ENCODE peak calls at places on chromosome 4, in nine cellular contexts. One of them, this sample, is unnamed.
A peak's percentile ranks its signal among the peaks of the same experiment; 100 is the strongest.

GRCh38 chr4:79528241-79528706 is 120.2 kb upstream of the GK2 start:
- DNase-seq in Calu3: peak; percentile 6
- DNase-seq in suprapubic skin: no peak
- DNase-seq in T47D: no peak
- DNase-seq in cardiac muscle cell: no peak
- DNase-seq in substantia nigra: no peak
- DNase-seq in HL-60: no peak
- DNase-seq in NCI-H1694: no peak
- DNase-seq in LNCaP clone FGC: no peak
- DNase-seq in this sample: no peak

GRCh38 chr4:110046588-110047049 is 133.9 kb downstream of the EGF start:
- DNase-seq in Calu3: no peak
- DNase-seq in HL-60: no peak
- DNase-seq in T47D: no peak
- DNase-seq in suprapubic skin: no peak
- DNase-seq in NCI-H1694: no peak
- DNase-seq in substantia nigra: peak; percentile 4
- DNase-seq in cardiac muscle cell: no peak
- DNase-seq in LNCaP clone FGC: no peak
- DNase-seq in this sample: no peak

GRCh38 chr4:118836763-118837507 is 1.0 kb upstream of the SEC24D start:
- DNase-seq in T47D: no peak
- DNase-seq in HL-60: no peak
- DNase-seq in LNCaP clone FGC: no peak
- DNase-seq in substantia nigra: no peak
- DNase-seq in NCI-H1694: no peak
- DNase-seq in Calu3: no peak
- DNase-seq in cardiac muscle cell: no peak
- DNase-seq in suprapubic skin: no peak
- DNase-seq in this sample: no peak

GRCh38 chr4:56468097-56468422 is 643 bp downstream of the SRP72 start:
- DNase-seq in cardiac muscle cell: peak; percentile 55
- DNase-seq in suprapubic skin: no peak
- DNase-seq in Calu3: no peak
- DNase-seq in substantia nigra: no peak
- DNase-seq in T47D: peak; percentile 29
- DNase-seq in NCI-H1694: no peak
- DNase-seq in LNCaP clone FGC: peak; percentile 46
- DNase-seq in HL-60: peak; percentile 51
- DNase-seq in this sample: peak; percentile 19

GRCh38 chr4:138851626-138852443 is 163.7 kb upstream of the NOCT start:
- DNase-seq in suprapubic skin: no peak
- DNase-seq in substantia nigra: no peak
- DNase-seq in T47D: no peak
- DNase-seq in HL-60: no peak
- DNase-seq in cardiac muscle cell: no peak
- DNase-seq in LNCaP clone FGC: no peak
- DNase-seq in NCI-H1694: no peak
- DNase-seq in Calu3: no peak
- DNase-seq in this sample: no peak

GRCh38 chr4:82372502-82372873 is 1.3 kb downstream of the HNRNPD start:
- DNase-seq in cardiac muscle cell: peak; percentile 75
- DNase-seq in Calu3: peak; percentile 22
- DNase-seq in substantia nigra: peak; percentile 25
- DNase-seq in suprapubic skin: no peak
- DNase-seq in T47D: no peak
- DNase-seq in HL-60: peak; percentile 47
- DNase-seq in NCI-H1694: peak; percentile 7
- DNase-seq in LNCaP clone FGC: no peak
- DNase-seq in this sample: peak; percentile 31

GRCh38 chr4:4990857-4991540 is 28.3 kb downstream of the CYTL1 start:
- DNase-seq in NCI-H1694: no peak
- DNase-seq in cardiac muscle cell: peak; percentile 20
- DNase-seq in T47D: no peak
- DNase-seq in HL-60: no peak
- DNase-seq in suprapubic skin: peak; percentile 91
- DNase-seq in Calu3: peak; percentile 3
- DNase-seq in LNCaP clone FGC: no peak
- DNase-seq in substantia nigra: peak; percentile 33
- DNase-seq in this sample: no peak

GRCh38 chr4:160202802-160203201 is 1099.9 kb downstream of the RAPGEF2 start:
- DNase-seq in T47D: no peak
- DNase-seq in suprapubic skin: no peak
- DNase-seq in Calu3: no peak
- DNase-seq in HL-60: no peak
- DNase-seq in LNCaP clone FGC: no peak
- DNase-seq in NCI-H1694: no peak
- DNase-seq in cardiac muscle cell: no peak
- DNase-seq in substantia nigra: no peak
- DNase-seq in this sample: no peak

GRCh38 chr4:81314196-81314896 is 99.3 kb upstream of the PRKG2 start:
- DNase-seq in Calu3: peak; percentile 63
- DNase-seq in LNCaP clone FGC: peak; percentile 15
- DNase-seq in NCI-H1694: peak; percentile 56
- DNase-seq in T47D: no peak
- DNase-seq in suprapubic skin: no peak
- DNase-seq in cardiac muscle cell: peak; percentile 57
- DNase-seq in HL-60: no peak
- DNase-seq in substantia nigra: peak; percentile 0
- DNase-seq in this sample: peak; percentile 46

GRCh38 chr4:7506119-7506518 is 71.4 kb upstream of the PSAPL1 start:
- DNase-seq in substantia nigra: no peak
- DNase-seq in suprapubic skin: no peak
- DNase-seq in HL-60: no peak
- DNase-seq in T47D: no peak
- DNase-seq in LNCaP clone FGC: no peak
- DNase-seq in NCI-H1694: peak; percentile 20
- DNase-seq in Calu3: no peak
- DNase-seq in cardiac muscle cell: no peak
- DNase-seq in this sample: no peak

GRCh38 chr4:13102344-13102743 is 381.8 kb downstream of the RAB28 start:
- DNase-seq in substantia nigra: no peak
- DNase-seq in cardiac muscle cell: no peak
- DNase-seq in T47D: no peak
- DNase-seq in NCI-H1694: no peak
- DNase-seq in Calu3: no peak
- DNase-seq in LNCaP clone FGC: no peak
- DNase-seq in HL-60: no peak
- DNase-seq in suprapubic skin: no peak
- DNase-seq in this sample: no peak

GRCh38 chr4:5126857-5127256 is 75.6 kb downstream of the STK32B start:
- DNase-seq in NCI-H1694: no peak
- DNase-seq in LNCaP clone FGC: no peak
- DNase-seq in T47D: no peak
- DNase-seq in suprapubic skin: no peak
- DNase-seq in substantia nigra: no peak
- DNase-seq in Calu3: no peak
- DNase-seq in cardiac muscle cell: no peak
- DNase-seq in HL-60: no peak
- DNase-seq in this sample: no peak

This sample was measured in nephron progenitor cell.